ENCODE peak calls at places on chromosome 6, in four cellular contexts. One of them, this sample, is unnamed.

GRCh38 chr6:145490068-145490467 is 245.3 kb downstream of the EPM2A start:
- DNase-seq in glutamatergic neuron: no peak
- DNase-seq in GM13977: no peak
- DNase-seq in heart left ventricle: no peak
- DNase-seq in this sample: no peak

GRCh38 chr6:56475736-56476457 is 166.8 kb downstream of the DST start:
- DNase-seq in glutamatergic neuron: no peak
- DNase-seq in GM13977: no peak
- DNase-seq in heart left ventricle: peak
- DNase-seq in this sample: no peak

GRCh38 chr6:16060039-16060438 is 68.8 kb upstream of the MYLIP start:
- DNase-seq in glutamatergic neuron: no peak
- DNase-seq in GM13977: no peak
- DNase-seq in heart left ventricle: no peak
- DNase-seq in this sample: no peak

GRCh38 chr6:134774244-134774643 is 175.7 kb downstream of the ALDH8A1 start:
- DNase-seq in glutamatergic neuron: no peak
- DNase-seq in GM13977: no peak
- DNase-seq in heart left ventricle: no peak
- DNase-seq in this sample: peak

GRCh38 chr6:7759319-7759718 is 33.4 kb downstream of the BMP6 start:
- DNase-seq in glutamatergic neuron: no peak
- DNase-seq in GM13977: no peak
- DNase-seq in heart left ventricle: no peak
- DNase-seq in this sample: no peak

GRCh38 chr6:9704989-9705388 is 709.9 kb downstream of the TFAP2A start:
- DNase-seq in glutamatergic neuron: no peak
- DNase-seq in GM13977: no peak
- DNase-seq in heart left ventricle: no peak
- DNase-seq in this sample: no peak

GRCh38 chr6:110658621-110659211 is 156.6 kb downstream of the CDK19 start:
- DNase-seq in glutamatergic neuron: no peak
- DNase-seq in GM13977: no peak
- DNase-seq in heart left ventricle: no peak
- DNase-seq in this sample: no peak

GRCh38 chr6:17621003-17621402 is 20.9 kb downstream of the FAM8A1 start:
- DNase-seq in glutamatergic neuron: no peak
- DNase-seq in GM13977: no peak
- DNase-seq in heart left ventricle: no peak
- DNase-seq in this sample: no peak

GRCh38 chr6:33450434-33450833 is 3.9 kb upstream of the ZBTB9 start:
- DNase-seq in glutamatergic neuron: no peak
- DNase-seq in GM13977: no peak
- DNase-seq in heart left ventricle: no peak
- DNase-seq in this sample: no peak

GRCh38 chr6:27776504-27776903 is 135.7 kb downstream of the OR2B2 start:
- DNase-seq in glutamatergic neuron: no peak
- DNase-seq in GM13977: no peak
- DNase-seq in heart left ventricle: no peak
- DNase-seq in this sample: no peak